ENCODE peak calls at places on chromosomes 6 and 20, in eight cellular contexts. One of them, this sample, is unnamed.

GRCh38 chr20:56566621-56567020 is 33.6 kb downstream of the FAM209B start:
- DNase-seq in KBM-7: no peak
- DNase-seq in endothelial cell: no peak
- DNase-seq in EL: no peak
- DNase-seq in HFF-Myc: no peak
- DNase-seq in activated T-helper 9 cell treated with anti-CD3 and anti-CD28 coated beads, Interleukin-2, amount 50 U/mL, for 16 hours: no peak
- DNase-seq in NCI-H1105: peak; percentile 5
- DNase-seq in GM06990: no peak
- DNase-seq in this sample: no peak

GRCh38 chr20:54126809-54127655 is 46.8 kb downstream of the CYP24A1 start:
- DNase-seq in KBM-7: no peak
- DNase-seq in endothelial cell: no peak
- DNase-seq in EL: peak; percentile 23
- DNase-seq in HFF-Myc: no peak
- DNase-seq in activated T-helper 9 cell treated with anti-CD3 and anti-CD28 coated beads, Interleukin-2, amount 50 U/mL, for 16 hours: no peak
- DNase-seq in NCI-H1105: no peak
- DNase-seq in GM06990: no peak
- DNase-seq in this sample: no peak

GRCh38 chr20:23150304-23151007 is 64.3 kb upstream of the CD93 start:
- DNase-seq in KBM-7: no peak
- DNase-seq in endothelial cell: no peak
- DNase-seq in EL: no peak
- DNase-seq in HFF-Myc: no peak
- DNase-seq in activated T-helper 9 cell treated with anti-CD3 and anti-CD28 coated beads, Interleukin-2, amount 50 U/mL, for 16 hours: no peak
- DNase-seq in NCI-H1105: no peak
- DNase-seq in GM06990: no peak
- DNase-seq in this sample: no peak

GRCh38 chr20:51042064-51042463 is 19.2 kb upstream of the KCNG1 start:
- DNase-seq in KBM-7: no peak
- DNase-seq in endothelial cell: no peak
- DNase-seq in EL: no peak
- DNase-seq in HFF-Myc: no peak
- DNase-seq in activated T-helper 9 cell treated with anti-CD3 and anti-CD28 coated beads, Interleukin-2, amount 50 U/mL, for 16 hours: no peak
- DNase-seq in NCI-H1105: no peak
- DNase-seq in GM06990: no peak
- DNase-seq in this sample: no peak

GRCh38 chr20:62010551-62011402 is 54.9 kb downstream of the TAF4 start:
- DNase-seq in KBM-7: peak; percentile 66
- DNase-seq in endothelial cell: peak; percentile 65
- DNase-seq in EL: peak; percentile 45
- DNase-seq in HFF-Myc: peak; percentile 11
- DNase-seq in activated T-helper 9 cell treated with anti-CD3 and anti-CD28 coated beads, Interleukin-2, amount 50 U/mL, for 16 hours: peak; percentile 41
- DNase-seq in NCI-H1105: peak; percentile 12
- DNase-seq in GM06990: no peak
- DNase-seq in this sample: no peak

GRCh38 chr6:107800564-107801164 is 23.4 kb downstream of the SCML4 start:
- DNase-seq in KBM-7: no peak
- DNase-seq in endothelial cell: no peak
- DNase-seq in EL: peak; percentile 9
- DNase-seq in HFF-Myc: no peak
- DNase-seq in activated T-helper 9 cell treated with anti-CD3 and anti-CD28 coated beads, Interleukin-2, amount 50 U/mL, for 16 hours: no peak
- DNase-seq in NCI-H1105: no peak
- DNase-seq in GM06990: no peak
- DNase-seq in this sample: no peak

GRCh38 chr6:155177369-155177961 is 86.3 kb upstream of the CLDN20 start:
- DNase-seq in KBM-7: peak; percentile 72
- DNase-seq in endothelial cell: peak; percentile 59
- DNase-seq in EL: peak; percentile 72
- DNase-seq in HFF-Myc: no peak
- DNase-seq in activated T-helper 9 cell treated with anti-CD3 and anti-CD28 coated beads, Interleukin-2, amount 50 U/mL, for 16 hours: no peak
- DNase-seq in NCI-H1105: peak; percentile 68
- DNase-seq in GM06990: no peak
- DNase-seq in this sample: no peak

GRCh38 chr6:3176562-3177355 is 19.4 kb upstream of the TUBB2A start:
- DNase-seq in KBM-7: peak; percentile 45
- DNase-seq in endothelial cell: no peak
- DNase-seq in EL: peak; percentile 92
- DNase-seq in HFF-Myc: peak; percentile 78
- DNase-seq in activated T-helper 9 cell treated with anti-CD3 and anti-CD28 coated beads, Interleukin-2, amount 50 U/mL, for 16 hours: peak; percentile 29
- DNase-seq in NCI-H1105: no peak
- DNase-seq in GM06990: no peak
- DNase-seq in this sample: no peak

GRCh38 chr6:45187841-45188240 is 140.3 kb upstream of the RUNX2 start:
- DNase-seq in KBM-7: no peak
- DNase-seq in endothelial cell: no peak
- DNase-seq in EL: peak; percentile 57
- DNase-seq in HFF-Myc: peak; percentile 1
- DNase-seq in activated T-helper 9 cell treated with anti-CD3 and anti-CD28 coated beads, Interleukin-2, amount 50 U/mL, for 16 hours: no peak
- DNase-seq in NCI-H1105: no peak
- DNase-seq in GM06990: no peak
- DNase-seq in this sample: no peak

GRCh38 chr6:157535354-157536217 is 154.6 kb downstream of the ZDHHC14 start:
- DNase-seq in KBM-7: peak; percentile 69
- DNase-seq in endothelial cell: no peak
- DNase-seq in EL: peak; percentile 48
- DNase-seq in HFF-Myc: no peak
- DNase-seq in activated T-helper 9 cell treated with anti-CD3 and anti-CD28 coated beads, Interleukin-2, amount 50 U/mL, for 16 hours: no peak
- DNase-seq in NCI-H1105: no peak
- DNase-seq in GM06990: peak; percentile 51
- DNase-seq in this sample: peak; percentile 77

GRCh38 chr6:128336436-128337095 is 183.8 kb downstream of the PTPRK start:
- DNase-seq in KBM-7: no peak
- DNase-seq in endothelial cell: no peak
- DNase-seq in EL: peak; percentile 14
- DNase-seq in HFF-Myc: no peak
- DNase-seq in activated T-helper 9 cell treated with anti-CD3 and anti-CD28 coated beads, Interleukin-2, amount 50 U/mL, for 16 hours: no peak
- DNase-seq in NCI-H1105: no peak
- DNase-seq in GM06990: no peak
- DNase-seq in this sample: no peak

GRCh38 chr6:165684333-165684732 is 21.3 kb upstream of the PDE10A start:
- DNase-seq in KBM-7: no peak
- DNase-seq in endothelial cell: no peak
- DNase-seq in EL: no peak
- DNase-seq in HFF-Myc: no peak
- DNase-seq in activated T-helper 9 cell treated with anti-CD3 and anti-CD28 coated beads, Interleukin-2, amount 50 U/mL, for 16 hours: no peak
- DNase-seq in NCI-H1105: peak; percentile 25
- DNase-seq in GM06990: no peak
- DNase-seq in this sample: no peak

GRCh38 chr6:157471895-157472686 is 91.1 kb downstream of the ZDHHC14 start:
- DNase-seq in KBM-7: no peak
- DNase-seq in endothelial cell: no peak
- DNase-seq in EL: no peak
- DNase-seq in HFF-Myc: no peak
- DNase-seq in activated T-helper 9 cell treated with anti-CD3 and anti-CD28 coated beads, Interleukin-2, amount 50 U/mL, for 16 hours: no peak
- DNase-seq in NCI-H1105: no peak
- DNase-seq in GM06990: no peak
- DNase-seq in this sample: no peak

GRCh38 chr20:37244572-37244957 is 17.0 kb downstream of the GHRH start:
- DNase-seq in KBM-7: no peak
- DNase-seq in endothelial cell: no peak
- DNase-seq in EL: no peak
- DNase-seq in HFF-Myc: no peak
- DNase-seq in activated T-helper 9 cell treated with anti-CD3 and anti-CD28 coated beads, Interleukin-2, amount 50 U/mL, for 16 hours: no peak
- DNase-seq in NCI-H1105: no peak
- DNase-seq in GM06990: no peak
- DNase-seq in this sample: no peak

GRCh38 chr6:154638369-154638768 is 94.8 kb upstream of the SCAF8 start:
- DNase-seq in KBM-7: no peak
- DNase-seq in endothelial cell: no peak
- DNase-seq in EL: peak; percentile 40
- DNase-seq in HFF-Myc: no peak
- DNase-seq in activated T-helper 9 cell treated with anti-CD3 and anti-CD28 coated beads, Interleukin-2, amount 50 U/mL, for 16 hours: no peak
- DNase-seq in NCI-H1105: no peak
- DNase-seq in GM06990: no peak
- DNase-seq in this sample: no peak

This sample was measured in natural killer cell treated with Interleukin-12 subunit alpha and Interleukin-12 subunit beta and Interleukin-15 and Interleukin-18, amount 100 ng/mL, for 72 hours.